ENCODE peak calls at places on chromosomes 2 and 18, in six cellular contexts. W is ovary, A is tibial artery, F is neural progenitor cell, D is Peyer's patch, C is fibroblast of lung. P is an unnamed sample. For H3K9me3, the result is how much of the 10 kb centered on the place peaks cover.

GRCh38 chr2:168784993-168785392 is 17.4 kb upstream of the NOSTRIN start:
- DNase-seq in D (no peak), F (no peak), C (peak), W (no peak), A (no peak), P (no peak)

GRCh38 chr2:34549710-34550345 is 950.7 kb upstream of the FAM98A start:
- DNase-seq in D (no peak), A (no peak), F (no peak), W (no peak), C (no peak), P (no peak)

GRCh38 chr2:37625781-37626548 is 45.5 kb downstream of the CDC42EP3 start:
- DNase-seq in A (no peak), W (no peak), C (peak), F (no peak), D (peak), P (peak)

GRCh38 chr2:85438291-85439110 is 20.0 kb downstream of the SH2D6 start:
- DNase-seq in D (no peak), C (no peak), F (no peak), A (peak), W (peak), P (no peak)

GRCh38 chr2:104804148-104804890 is 49.6 kb upstream of the POU3F3 start:
- DNase-seq in D (no peak), F (peak), A (no peak), C (no peak), W (no peak), P (no peak)

GRCh38 chr2:19261061-19261460 is 97.4 kb downstream of the OSR1 start:
- DNase-seq in A (no peak), W (no peak), F (no peak), D (no peak), C (peak), P (no peak)

GRCh38 chr2:45922577-45922988 is 271.1 kb downstream of the PRKCE start:
- DNase-seq in C (peak), A (no peak), D (no peak), F (peak), W (no peak), P (no peak)

GRCh38 chr2:128606837-128607236 is 288.2 kb upstream of the HS6ST1 start:
- DNase-seq in C (no peak), F (no peak), A (peak), W (peak), D (no peak), P (no peak)

GRCh38 chr2:236818281-236819045 is 248.8 kb downstream of the ACKR3 start:
- DNase-seq in F (no peak), D (no peak), A (no peak), C (no peak), W (no peak), P (no peak)

GRCh38 chr2:99420751-99421299 is 69.0 kb downstream of the REV1 start:
- DNase-seq in C (no peak), F (no peak), A (no peak), W (no peak), D (no peak), P (no peak)

GRCh38 chr2:86035883-86036789 is 69.5 kb downstream of the POLR1A start:
- DNase-seq in W (peak), A (peak), D (peak), F (no peak), C (peak), P (peak)

GRCh38 chr2:13006407-13006806 is 289.7 kb downstream of the TRIB2 start:
- DNase-seq in D (no peak), C (no peak), F (no peak), A (no peak), W (no peak), P (no peak)

GRCh38 chr2:42775186-42775585 is 11.3 kb upstream of the OXER1 start:
- DNase-seq in D (no peak), W (no peak), A (no peak), C (no peak), F (no peak), P (no peak)

GRCh38 chr2:107168141-107168540 is 282.2 kb upstream of the ST6GAL2 start:
- DNase-seq in A (no peak), D (no peak), W (no peak), F (no peak), C (no peak), P (no peak)

GRCh38 chr2:68901561-68901960 is 30.4 kb upstream of the BMP10 start:
- DNase-seq in A (no peak), D (no peak), C (no peak), F (no peak), W (no peak), P (no peak)

GRCh38 chr18:48020337-48021250 is 90.1 kb upstream of the SMAD2 start:
- DNase-seq in F (no peak), C (no peak), W (no peak), A (no peak), D (no peak), P (no peak)

GRCh38 chr2:44172576-44172975 is 3.9 kb downstream of the PPM1B start:
- DNase-seq in W (no peak), F (no peak), D (no peak), A (no peak), C (no peak), P (no peak)

GRCh38 chr2:240713071-240713927 is 21.6 kb downstream of the AQP12A start:
- DNase-seq in A (no peak), D (no peak), F (no peak), C (no peak), W (no peak), P (no peak)

GRCh38 chr2:141496805-141497204 is 634.0 kb downstream of the LRP1B start:
- DNase-seq in A (no peak), C (peak), F (no peak), D (no peak), W (no peak), P (no peak)

GRCh38 chr18:70287731-70288130 is 1.1 kb upstream of the SOCS6 start:
- DNase-seq in A (no peak), C (no peak), W (no peak), F (no peak), D (no peak), P (no peak)

GRCh38 chr2:21047161-21048009 is 3.5 kb upstream of the APOB start:
- DNase-seq in A (no peak), C (peak), D (no peak), F (no peak), W (no peak), P (no peak)

GRCh38 chr2:46198164-46198883 is 98.9 kb upstream of the EPAS1 start:
- DNase-seq in D (no peak), A (no peak), F (no peak), C (no peak), W (no peak), P (no peak)

GRCh38 chr2:233053928-233054774 is 6.0 kb upstream of the INPP5D start:
- DNase-seq in F (peak), A (peak), W (no peak), C (peak), D (peak), P (peak)

GRCh38 chr2:200054681-200055468 is 99.5 kb downstream of the MAIP1 start:
- DNase-seq in A (no peak), F (peak), D (no peak), W (no peak), C (no peak), P (no peak)

GRCh38 chr2:201007584-201007998 is 44.1 kb upstream of the ORC2 start:
- DNase-seq in C (no peak), D (no peak), F (no peak), A (no peak), W (no peak), P (no peak)

GRCh38 chr2:108922141-108922915 is 66.7 kb downstream of the EDAR start:
- DNase-seq in A (peak), F (no peak), C (no peak), W (no peak), D (no peak), P (no peak)

GRCh38 chr18:41731887-41732286 is 223.1 kb upstream of the PIK3C3 start:
- DNase-seq in C (peak), D (no peak), A (no peak), W (no peak), F (no peak), P (no peak)

GRCh38 chr2:235594041-235594440 is 100.2 kb downstream of the AGAP1 start:
- DNase-seq in C (peak), W (no peak), D (no peak), A (no peak), F (peak), P (no peak)

GRCh38 chr2:28645553-28645952 is 106.1 kb upstream of the PPP1CB start:
- DNase-seq in F (no peak), W (peak), C (no peak), A (peak), D (no peak), P (no peak)

GRCh38 chr2:28628987-28629386 is 122.6 kb upstream of the PPP1CB start:
- DNase-seq in F (no peak), C (no peak), A (peak), D (no peak), W (no peak), P (no peak)

GRCh38 chr2:64975232-64975791 is 13.9 kb upstream of the SLC1A4 start:
- DNase-seq in A (peak), C (peak), W (no peak), D (no peak), F (no peak), P (no peak)

GRCh38 chr18:58894937-58895336 is 30.3 kb downstream of the ZNF532 start:
- DNase-seq in C (no peak), F (no peak), W (no peak), D (no peak), A (peak), P (no peak)

GRCh38 chr18:58895385-58895784 is 30.7 kb downstream of the ZNF532 start:
- DNase-seq in W (no peak), D (no peak), A (no peak), C (no peak), F (no peak), P (no peak)

GRCh38 chr18:58896734-58897508 is 32.2 kb downstream of the ZNF532 start:
- DNase-seq in C (no peak), F (no peak), W (no peak), D (no peak), A (no peak), P (no peak)

GRCh38 chr18:58897994-58898393 is 33.3 kb downstream of the ZNF532 start:
- DNase-seq in D (no peak), F (no peak), W (no peak), C (no peak), A (no peak), P (no peak)

GRCh38 chr18:58896268-58896667 is 31.6 kb downstream of the ZNF532 start:
- DNase-seq in C (no peak), F (no peak), A (no peak), W (no peak), D (peak), P (no peak)
- H3K4me3 ChIP-seq in C (no peak), F (no peak), A (no peak), W (no peak), D (no peak), P (no peak)

DNA sequence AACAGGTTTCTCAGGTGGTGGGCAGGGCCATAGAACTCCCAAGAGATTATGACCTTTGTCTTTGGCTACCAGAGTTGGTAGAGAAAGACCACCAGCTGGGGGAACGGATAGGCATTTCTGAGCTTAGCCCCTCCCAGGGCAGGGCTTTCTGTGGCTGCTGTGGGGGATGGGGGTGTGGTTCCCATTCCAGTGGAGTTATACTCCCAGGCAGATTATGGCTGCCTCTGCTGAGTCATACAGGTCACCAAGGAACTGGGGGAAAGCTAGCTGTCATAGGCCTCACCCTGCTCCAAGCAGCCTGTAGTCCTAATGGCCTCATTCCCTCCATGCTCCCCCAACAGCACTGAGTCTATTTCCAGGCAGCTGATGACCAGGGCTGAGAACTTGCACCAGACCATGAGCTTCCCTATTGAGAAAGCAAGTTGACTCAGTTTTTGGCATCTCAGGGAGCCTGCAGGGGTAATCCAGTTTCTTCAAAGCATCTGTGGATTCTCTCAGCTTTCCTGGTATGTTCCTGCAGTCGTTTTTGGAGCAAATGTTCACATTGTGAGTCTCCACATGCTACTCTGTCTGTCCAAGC is 87.1 kb downstream of the GPR39 start:
- DNase-seq in A (no peak), F (no peak), D (no peak), C (no peak), W (no peak), P (no peak)
- H3K9me3 ChIP-seq in A (under half), F (under half), D (under half), C (under half), W (under half), P (under half)

DNA sequence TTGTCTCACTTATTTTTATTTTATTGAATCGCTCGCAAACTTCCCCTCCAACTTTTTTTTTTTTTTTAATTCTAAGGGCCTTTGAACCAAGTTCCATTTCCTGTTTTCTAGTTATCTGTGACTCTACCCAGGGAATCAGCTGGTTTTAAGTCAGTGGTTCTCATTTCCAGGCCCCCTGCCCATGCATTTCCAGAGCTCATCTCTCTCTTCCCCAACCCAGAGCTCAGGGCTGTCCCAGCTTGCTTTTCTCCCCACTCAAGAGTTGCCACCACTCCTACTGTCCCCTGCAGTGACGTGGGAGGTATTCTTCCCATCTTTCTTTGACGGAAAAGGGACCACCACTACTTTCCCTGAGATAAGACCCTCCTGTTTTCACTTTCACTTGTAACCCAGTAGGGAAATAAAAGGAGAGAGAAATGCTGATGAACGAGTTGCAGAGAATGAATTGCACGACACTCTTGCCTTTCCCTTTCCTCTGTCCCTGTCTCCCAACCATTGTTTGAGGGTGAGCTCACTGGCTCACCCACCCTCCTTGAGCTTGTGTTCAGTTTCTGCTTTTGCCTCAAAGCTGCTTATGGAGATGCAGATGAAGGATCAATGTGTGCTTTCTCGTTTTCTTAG is 42.1 kb downstream of the TET3 start:
- DNase-seq in F (no peak), C (no peak), A (no peak), D (no peak), W (no peak), P (no peak)
- H3K4me3 ChIP-seq in F (no peak), C (no peak), A (no peak), D (no peak), W (no peak), P (no peak)

DNA sequence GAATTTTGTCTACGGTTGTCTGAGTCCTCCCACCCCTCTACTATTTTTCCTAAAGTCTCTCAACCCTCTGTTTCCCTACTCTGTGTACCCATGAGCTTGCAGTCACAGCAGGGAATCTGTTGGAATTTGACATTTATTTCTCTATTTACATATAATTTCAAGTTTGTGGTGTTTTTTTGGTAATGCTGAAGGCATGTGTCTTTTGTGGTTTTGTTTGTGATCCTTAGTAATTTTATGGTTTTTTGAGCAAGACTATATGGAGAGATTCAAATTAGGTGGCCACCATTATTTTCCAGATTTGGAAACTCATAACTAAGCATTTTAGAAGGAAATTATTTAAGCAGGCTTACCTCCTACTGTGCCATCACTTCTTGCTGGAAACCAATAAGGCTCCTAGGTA is 27.2 kb upstream of the FBLN7 start:
- DNase-seq in W (no peak), C (no peak), D (no peak), A (no peak), F (no peak), P (no peak)
- H3K9me3 ChIP-seq in W (under half), C (under half), D (under half), A (under half), F (under half), P (under half)

DNA sequence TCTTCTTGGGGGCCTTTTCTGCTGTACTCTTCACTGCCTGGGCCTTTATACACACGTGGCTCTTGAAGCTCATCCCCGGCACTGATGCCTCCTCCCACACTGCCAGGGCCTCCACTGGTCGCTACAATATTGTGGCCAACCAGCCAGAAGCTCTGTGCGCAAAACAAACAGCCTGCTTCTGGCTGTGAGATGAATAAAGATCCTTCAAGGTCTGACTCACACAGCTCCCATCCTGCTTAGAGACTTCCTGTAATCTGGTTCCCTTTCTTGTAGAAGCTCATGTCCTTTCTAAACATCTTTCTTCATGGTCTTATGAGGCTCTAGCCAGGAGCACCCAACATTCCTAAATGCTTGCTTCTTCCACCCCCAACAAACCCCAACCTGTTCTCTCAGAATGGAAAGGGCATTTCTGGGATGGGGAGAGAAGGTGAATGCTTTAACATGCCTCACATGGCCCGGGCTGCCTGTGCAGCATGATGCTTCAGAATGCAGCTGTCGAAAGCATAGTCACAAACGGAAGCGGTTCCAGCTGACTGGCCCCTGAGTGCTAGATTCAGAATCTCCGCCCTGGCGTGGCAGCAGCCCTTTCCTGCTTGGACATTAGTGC is 24.6 kb downstream of the NRP2 start:
- DNase-seq in F (no peak), W (peak), C (peak), A (peak), D (peak), P (no peak)
- H3K4me3 ChIP-seq in F (no peak), W (no peak), C (no peak), A (no peak), D (no peak), P (no peak)

DNA sequence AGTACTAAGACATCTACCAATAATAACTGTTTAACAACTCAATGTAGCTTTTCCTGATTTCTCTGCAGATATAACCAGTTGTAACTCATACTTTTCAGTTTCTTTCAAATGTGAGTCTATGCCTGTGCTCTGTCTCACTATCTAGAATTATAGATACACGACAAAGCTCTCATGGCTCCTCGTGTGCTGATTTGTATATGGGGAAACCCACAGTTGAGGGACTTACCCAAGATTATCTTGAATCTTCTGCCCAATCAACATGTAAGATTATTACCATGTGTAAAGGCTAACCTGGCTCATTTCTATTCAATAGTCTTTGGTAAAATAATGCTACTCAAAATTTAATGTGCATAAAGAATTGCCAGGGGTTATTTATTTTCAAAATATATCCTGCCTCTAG is 554.4 kb downstream of the FBXO15 start:
- DNase-seq in W (no peak), A (no peak), D (no peak), C (no peak), F (no peak), P (no peak)
- H3K9me3 ChIP-seq in W (under half), A (under half), D (under half), C (under half), F (under half), P (under half)

GRCh38 chr2:241967096-241967495 is 97.6 kb downstream of the RTP5 start:
- DNase-seq in A (peak), W (no peak), D (no peak), F (no peak), C (no peak), P (no peak)
- H3K4me3 ChIP-seq in A (no peak), W (no peak), D (no peak), F (no peak), C (no peak), P (no peak)

DNA sequence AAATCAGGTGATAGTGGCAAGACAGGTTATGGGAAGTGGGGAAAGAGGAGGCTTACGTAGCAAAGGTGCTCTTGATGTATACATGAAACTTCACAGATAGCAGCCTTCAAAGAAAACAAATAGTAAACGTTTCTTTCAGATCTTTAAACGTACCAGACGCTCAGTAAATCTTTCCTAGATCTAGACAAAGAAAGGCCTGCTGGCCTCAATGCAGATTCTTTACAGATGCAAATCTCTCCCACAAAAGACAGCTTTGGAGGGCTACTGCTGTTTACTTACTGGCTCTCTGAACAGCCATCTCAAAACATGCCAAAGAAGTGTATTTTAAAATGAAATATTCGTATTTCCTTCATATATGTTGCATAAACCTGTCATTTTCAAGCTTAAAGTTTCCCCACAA is 1279.9 kb upstream of the NRXN1 start:
- DNase-seq in A (no peak), D (no peak), C (no peak), W (no peak), F (peak), P (no peak)
- H3K9me3 ChIP-seq in A (under half), D (under half), C (under half), W (under half), F (under half), P (under half)